ENCODE peak calls at places on chromosomes 6 and 20, in ten cellular contexts. U is heart left ventricle; M is endothelial cell of umbilical vein; I is cardiac muscle cell; O is CD8-positive, alpha-beta memory T cell; G is HCT116; K is CD8-positive, alpha-beta T cell; D is ovary; S is GM23248; W is mesendoderm. V is an unnamed sample.

GRCh38 chr6:105587349-105588115 is 184.7 kb upstream of the PREP start:
- DNase-seq in U (peak; percentile 54), M (no peak), I (no peak), O (peak; percentile 13), G (no peak), K (peak; percentile 52), D (no peak), S (peak; percentile 93), W (no peak), V (no peak)

GRCh38 chr20:8020314-8021079 is 936 bp upstream of the TMX4 start:
- DNase-seq in U (no peak), M (no peak), I (no peak), O (peak; percentile 40), G (no peak), K (no peak), D (no peak), S (no peak), W (no peak), V (no peak)

GRCh38 chr6:129498556-129498940 is 211.4 kb downstream of the ARHGAP18 start:
- DNase-seq in U (no peak), M (no peak), I (no peak), O (no peak), G (no peak), K (no peak), D (no peak), S (peak; percentile 68), W (no peak), V (no peak)

GRCh38 chr20:10060223-10060622 is 25.4 kb downstream of the ANKEF1 start:
- DNase-seq in U (no peak), M (no peak), I (no peak), O (no peak), G (no peak), K (no peak), D (no peak), S (no peak), W (no peak), V (no peak)

GRCh38 chr6:110002676-110003075 is 24.6 kb downstream of the GPR6 start:
- DNase-seq in U (no peak), M (no peak), I (no peak), O (no peak), G (no peak), K (no peak), D (no peak), S (peak; percentile 2), W (no peak), V (no peak)

GRCh38 chr20:1075564-1075963 is 42.8 kb upstream of the PSMF1 start:
- DNase-seq in U (no peak), M (no peak), I (no peak), O (no peak), G (no peak), K (no peak), D (no peak), S (no peak), W (no peak), V (no peak)

GRCh38 chr6:110317189-110317588 is 41.0 kb downstream of the METTL24 start:
- DNase-seq in U (no peak), M (no peak), I (no peak), O (no peak), G (no peak), K (no peak), D (no peak), S (no peak), W (no peak), V (no peak)

GRCh38 chr6:20879526-20879925 is 345.3 kb downstream of the CDKAL1 start:
- DNase-seq in U (no peak), M (peak; percentile 78), I (peak; percentile 7), O (no peak), G (no peak), K (no peak), D (no peak), S (no peak), W (no peak), V (no peak)

GRCh38 chr6:159875194-159875593 is 15.6 kb upstream of the MAS1 start:
- DNase-seq in U (no peak), M (no peak), I (no peak), O (no peak), G (no peak), K (no peak), D (no peak), S (no peak), W (peak; percentile 14), V (no peak)

GRCh38 chr20:41023549-41023948 is 5.1 kb upstream of the TOP1 start:
- DNase-seq in U (no peak), M (no peak), I (no peak), O (no peak), G (no peak), K (no peak), D (no peak), S (no peak), W (peak; percentile 66), V (no peak)

GRCh38 chr6:4460595-4461475 is 315.4 kb upstream of the CDYL start:
- DNase-seq in U (peak; percentile 82), M (no peak), I (no peak), O (no peak), G (no peak), K (no peak), D (peak; percentile 57), S (peak; percentile 72), W (no peak), V (peak; percentile 79)
- H3K4me3 ChIP-seq in U (peak overlapping the region; percentile 24), M (no peak overlapping the region), I (no peak overlapping the region), O (no peak overlapping the region), G (no peak overlapping the region), K (no peak overlapping the region), D (no peak overlapping the region), S (peak overlapping the region; percentile 37), W (no peak overlapping the region), V (no peak overlapping the region)

GRCh38 chr6:2896741-2897140 is 6.4 kb downstream of the SERPINB9 start:
- DNase-seq in U (no peak), M (no peak), I (no peak), O (no peak), G (no peak), K (no peak), D (no peak), S (no peak), W (no peak), V (no peak)

GRCh38 chr6:2900221-2900807 is 2.8 kb downstream of the SERPINB9 start:
- DNase-seq in U (no peak), M (no peak), I (no peak), O (no peak), G (no peak), K (no peak), D (no peak), S (peak; percentile 8), W (no peak), V (no peak)

GRCh38 chr6:2899596-2899995 is 3.5 kb downstream of the SERPINB9 start:
- DNase-seq in U (no peak), M (no peak), I (no peak), O (no peak), G (no peak), K (no peak), D (no peak), S (no peak), W (no peak), V (no peak)

GRCh38 chr6:2902470-2902762 is 693 bp downstream of the SERPINB9 start:
- DNase-seq in U (no peak), M (no peak), I (no peak), O (no peak), G (no peak), K (no peak), D (no peak), S (peak; percentile 52), W (no peak), V (no peak)

DNA sequence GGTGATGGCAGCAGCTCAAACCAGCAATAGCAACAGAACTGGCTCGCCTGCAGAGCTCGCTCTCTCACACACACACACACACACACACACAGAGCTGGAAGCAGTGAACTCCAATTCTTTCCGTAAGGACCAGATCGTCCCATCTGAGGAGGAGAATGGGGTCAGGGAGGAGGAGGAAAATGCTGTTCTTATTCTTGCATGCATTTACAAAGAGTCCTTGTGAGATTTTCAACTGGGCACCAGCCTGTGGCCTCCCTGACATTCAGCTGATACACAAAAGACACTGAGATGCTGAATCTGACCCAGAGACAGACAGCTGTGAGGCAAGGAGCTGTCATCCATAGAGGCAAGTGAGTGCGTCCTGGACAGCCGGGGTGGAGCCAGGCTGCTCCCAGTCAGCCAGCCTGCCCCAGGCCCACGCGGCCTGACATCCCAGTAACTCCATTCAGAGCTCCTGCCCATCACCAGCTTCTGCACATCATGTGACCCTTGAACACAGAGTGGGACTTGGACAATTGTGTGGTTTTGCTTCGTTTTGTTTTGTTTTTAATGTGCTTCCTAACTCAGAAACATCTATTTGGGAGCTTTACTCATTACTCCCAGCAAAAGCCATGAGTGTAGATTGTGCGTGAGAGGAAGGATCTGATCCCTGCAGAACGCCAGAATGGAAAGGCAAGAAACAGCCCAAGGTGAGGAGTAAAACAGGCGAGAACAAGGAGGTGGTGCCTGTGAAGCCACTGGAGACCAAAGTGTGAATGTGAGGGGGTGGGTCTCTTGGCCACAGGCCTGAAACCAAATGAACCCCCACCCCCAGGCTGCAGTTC is 2.1 kb downstream of the SERPINB9 start:
- DNase-seq in U (no peak), M (peak; percentile 41), I (no peak), O (no peak), G (no peak), K (no peak), D (no peak), S (peak; percentile 9), W (peak; percentile 23), V (no peak)
- H3K4me1 ChIP-seq in U (peaks cover 19% of the 10 kb centered on the region), M (peaks cover 15% of the 10 kb centered on the region), I (peaks cover 2% of the 10 kb centered on the region), O (peaks cover 54% of the 10 kb centered on the region), G (peaks cover 4% of the 10 kb centered on the region), K (peaks cover 37% of the 10 kb centered on the region), D (no peaks in the 10 kb centered on the region), S (peaks cover 7% of the 10 kb centered on the region), W (peaks cover 4% of the 10 kb centered on the region), V (peaks cover 40% of the 10 kb centered on the region)

GRCh38 chr6:157169186-157169585 is 154.1 kb downstream of the TMEM242 start:
- DNase-seq in U (no peak), M (no peak), I (no peak), O (no peak), G (no peak), K (no peak), D (no peak), S (no peak), W (no peak), V (no peak)
- H3K4me3 ChIP-seq in U (no peak overlapping the region), M (no peak overlapping the region), I (no peak overlapping the region), O (no peak overlapping the region), G (no peak overlapping the region), K (no peak overlapping the region), D (no peak overlapping the region), S (no peak overlapping the region), W (no peak overlapping the region), V (no peak overlapping the region)

GRCh38 chr6:127481628-127482027 is 22.4 kb upstream of the KIAA0408 start:
- DNase-seq in U (no peak), M (peak; percentile 69), I (no peak), O (no peak), G (no peak), K (no peak), D (no peak), S (peak; percentile 32), W (peak; percentile 44), V (peak; percentile 74)

GRCh38 chr6:127484207-127484858 is 25.1 kb upstream of the KIAA0408 start:
- DNase-seq in U (no peak), M (peak; percentile 12), I (no peak), O (peak; percentile 8), G (no peak), K (no peak), D (no peak), S (peak; percentile 69), W (no peak), V (no peak)

GRCh38 chr6:127483399-127484055 is 24.3 kb upstream of the KIAA0408 start:
- DNase-seq in U (no peak), M (no peak), I (no peak), O (no peak), G (no peak), K (no peak), D (no peak), S (peak; percentile 2), W (peak; percentile 21), V (no peak)

GRCh38 chr6:127481081-127481480 is 21.9 kb upstream of the KIAA0408 start:
- DNase-seq in U (no peak), M (no peak), I (no peak), O (no peak), G (no peak), K (no peak), D (no peak), S (no peak), W (no peak), V (no peak)

GRCh38 chr6:127482318-127482717 is 23.1 kb upstream of the KIAA0408 start:
- DNase-seq in U (no peak), M (no peak), I (no peak), O (no peak), G (no peak), K (no peak), D (no peak), S (no peak), W (no peak), V (no peak)
- H3K4me1 ChIP-seq in U (no peaks in the 10 kb centered on the region), M (peaks cover 4% of the 10 kb centered on the region), I (no peaks in the 10 kb centered on the region), O (peaks cover 14% of the 10 kb centered on the region), G (no peaks in the 10 kb centered on the region), K (peaks cover 14% of the 10 kb centered on the region), D (peaks cover 5% of the 10 kb centered on the region), S (peaks cover 28% of the 10 kb centered on the region), W (no peaks in the 10 kb centered on the region), V (peaks cover 34% of the 10 kb centered on the region)